ENCODE peak calls at places on chromosomes 12 and 14, in five cellular contexts. Q is upper lobe of left lung, U is HepG2, A is K562, I is GM12878. K is an unnamed sample.

GRCh38 chr12:49225551-49226166 is 36.8 kb upstream of the TUBA1A start:
- ATAC-seq in Q (peak; percentile 90), U (peak; percentile 31), A (peak; percentile 87), I (peak; percentile 23), K (no peak)

GRCh38 chr12:22066235-22066765 is 20.3 kb downstream of the CMAS start:
- ATAC-seq in Q (no peak), U (no peak), A (no peak), I (no peak), K (no peak)

GRCh38 chr14:92503756-92504491 is 9.7 kb upstream of the RIN3 start:
- ATAC-seq in Q (no peak), U (peak; percentile 89), A (no peak), I (no peak), K (no peak)

GRCh38 chr14:50892255-50892654 is 20.4 kb downstream of the ABHD12B start:
- ATAC-seq in Q (no peak), U (peak; percentile 93), A (no peak), I (no peak), K (no peak)

GRCh38 chr14:92737206-92737605 is 11.2 kb downstream of the LGMN start:
- ATAC-seq in Q (peak; percentile 76), U (no peak), A (no peak), I (peak; percentile 54), K (no peak)

GRCh38 chr12:120079352-120080042 is 37.1 kb downstream of the RAB35 start:
- ATAC-seq in Q (no peak), U (peak; percentile 88), A (no peak), I (no peak), K (no peak)

GRCh38 chr12:48300774-48301173 is 49.9 kb downstream of the ZNF641 start:
- ATAC-seq in Q (no peak), U (no peak), A (no peak), I (no peak), K (no peak)

GRCh38 chr12:10554971-10555481 is 49.3 kb downstream of the EIF2S3B start:
- ATAC-seq in Q (no peak), U (no peak), A (no peak), I (no peak), K (no peak)

GRCh38 chr14:85566603-85567002 is 36.7 kb downstream of the FLRT2 start:
- ATAC-seq in Q (no peak), U (no peak), A (no peak), I (no peak), K (peak; percentile 57)

DNA sequence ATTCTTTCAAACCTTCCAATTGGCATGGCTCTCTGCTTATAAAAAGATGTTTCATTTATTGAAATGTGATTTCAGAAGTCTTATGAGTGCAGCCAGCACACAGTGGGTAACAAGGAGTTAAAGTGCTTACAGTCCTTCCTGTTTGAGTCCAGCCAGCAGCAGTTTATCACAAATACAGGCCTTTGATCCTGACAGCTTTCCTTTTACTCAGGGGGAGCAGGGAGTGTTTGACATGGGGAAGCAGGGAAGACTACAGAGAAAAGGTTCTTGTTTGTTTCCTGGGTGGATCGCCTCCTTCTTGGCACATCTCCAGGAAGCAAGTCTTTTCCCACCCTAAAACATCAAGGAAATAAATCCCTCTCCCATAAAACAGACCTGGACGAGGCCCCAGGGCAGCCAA is 216.1 kb downstream of the MSRB3 start:
- ATAC-seq in Q (no peak), U (peak; percentile 59), A (no peak), I (no peak), K (no peak)
- TF ChIP-seq EP300 in Q (no peak), U (no peak), A (no peak), I (no peak), K (no peak)

DNA sequence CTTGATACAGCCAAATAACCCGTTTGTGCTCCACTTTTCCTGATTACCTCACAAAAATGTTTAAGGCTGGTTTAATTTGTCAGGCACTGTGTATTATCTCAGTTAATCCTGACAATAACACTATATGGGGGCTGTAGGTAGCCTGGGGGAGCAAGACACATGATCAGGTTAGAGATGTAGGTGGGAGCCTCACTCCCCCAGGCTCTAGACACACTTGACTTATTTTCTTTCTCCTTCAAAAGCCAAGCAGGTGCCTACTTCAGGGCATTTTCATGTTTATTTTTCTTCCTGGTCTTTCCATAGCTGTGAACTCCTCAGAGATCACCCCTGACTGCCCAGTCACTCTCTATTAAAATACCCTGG is 120.0 kb upstream of the TMCC3 start:
- ATAC-seq in Q (no peak), U (no peak), A (no peak), I (no peak), K (no peak)
- TF ChIP-seq CTCF in Q (no peak), U (no peak), A (no peak), I (no peak), K (no peak)

DNA sequence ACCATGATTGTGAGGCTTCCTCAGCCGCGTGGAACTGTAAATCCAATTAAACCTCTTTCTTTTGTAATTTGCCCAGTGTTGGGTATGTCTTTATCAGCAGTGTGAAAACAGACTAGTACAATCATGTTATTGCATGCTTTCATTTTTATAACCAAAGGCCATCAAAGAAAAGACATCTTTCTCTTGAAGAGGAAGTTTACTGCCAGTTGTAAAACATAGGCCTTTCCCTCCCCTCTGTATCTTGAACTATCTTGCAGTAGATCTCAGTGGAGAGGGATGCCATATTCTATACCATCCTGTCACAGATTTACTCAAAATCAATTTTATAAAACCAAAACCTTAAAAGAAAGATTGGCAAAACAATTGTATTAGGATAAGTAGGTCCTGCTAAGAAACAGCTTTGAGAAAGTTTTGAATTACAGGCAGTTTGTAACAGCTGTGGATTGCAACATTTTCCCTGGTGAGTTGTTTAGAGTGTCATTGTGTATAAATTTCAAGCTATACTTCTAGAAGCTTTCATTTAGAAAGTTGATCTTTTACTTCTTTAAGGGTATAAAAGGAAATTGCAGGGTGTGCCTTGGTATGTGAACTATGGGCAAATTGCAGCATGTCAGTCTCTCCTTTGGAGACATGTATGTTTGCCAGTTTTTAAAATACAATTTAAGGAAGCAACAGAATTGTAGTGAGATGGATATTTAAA is 128.1 kb downstream of the ATP23 start:
- ATAC-seq in Q (no peak), U (no peak), A (no peak), I (no peak), K (no peak)
- TF ChIP-seq POLR2AphosphoS5 in Q (no peak), U (no peak), A (no peak), I (no peak), K (no peak)

DNA sequence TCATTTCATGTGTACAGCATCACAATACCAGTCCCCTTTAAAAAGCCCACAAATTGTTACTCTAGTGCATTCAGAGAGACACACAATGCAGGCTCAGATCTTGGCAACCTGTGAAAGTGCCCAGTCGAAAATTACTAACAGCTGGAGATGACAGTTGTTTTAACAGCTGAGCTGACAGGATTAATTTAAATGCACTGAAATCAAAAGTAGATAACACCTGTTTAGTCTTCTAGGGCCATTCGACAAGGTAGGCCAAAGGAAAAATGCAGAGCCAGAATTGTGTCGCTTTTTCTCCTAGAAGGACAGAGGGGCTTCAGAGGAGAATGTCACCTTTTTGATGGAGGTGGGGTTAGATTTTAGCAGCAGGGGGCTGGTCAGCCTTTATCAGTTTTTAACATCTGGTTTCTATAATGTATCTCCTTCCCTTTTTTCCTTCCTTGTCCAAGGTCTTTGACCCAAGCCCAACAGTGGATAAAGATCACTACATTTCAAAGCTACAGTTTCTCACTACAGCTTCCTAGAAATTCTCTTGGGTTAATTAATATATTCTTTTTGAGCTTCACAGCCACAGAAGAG is 139.1 kb downstream of the SOX5 start:
- ATAC-seq in Q (no peak), U (no peak), A (peak; percentile 50), I (peak; percentile 41), K (no peak)
- TF ChIP-seq EP300 in Q (no peak), U (no peak), A (peak; percentile 31), I (no peak), K (no peak)

K was measured in gastroesophageal sphincter.